ENCODE peak calls at places on chromosome 6, in six cellular contexts. L, T, M, H, R and C are unnamed samples.

GRCh38 chr6:46042355-46042999 is 26.8 kb upstream of the CLIC5 start:
- DNase-seq in M (no peak), H (no peak), R (peak; percentile 55), T (peak; percentile 41), L (peak; percentile 47), C (peak; percentile 25)

GRCh38 chr6:112367655-112368054 is 20.5 kb downstream of the RFPL4B start:
- DNase-seq in T (no peak), H (no peak), L (no peak), R (no peak), M (no peak), C (no peak)

GRCh38 chr6:139965393-139965792 is 590.9 kb upstream of the CITED2 start:
- DNase-seq in M (no peak), L (peak; percentile 68), H (no peak), R (peak; percentile 22), T (no peak), C (no peak)

GRCh38 chr6:21332077-21332476 is 261.5 kb upstream of the SOX4 start:
- DNase-seq in L (no peak), T (peak; percentile 12), R (no peak), M (no peak), H (no peak), C (no peak)

GRCh38 chr6:168051648-168052047 is 27.4 kb downstream of the FRMD1 start:
- DNase-seq in H (no peak), R (no peak), M (no peak), L (no peak), T (no peak), C (no peak)

GRCh38 chr6:41321183-41321582 is 14.2 kb upstream of the NCR2 start:
- DNase-seq in L (no peak), M (no peak), T (no peak), H (no peak), R (no peak), C (no peak)

GRCh38 chr6:121055572-121056163 is 278.6 kb downstream of the TBC1D32 start:
- DNase-seq in T (peak; percentile 35), R (peak; percentile 19), L (peak; percentile 64), H (peak; percentile 19), M (no peak), C (peak; percentile 15)

GRCh38 chr6:137266032-137266586 is 46.9 kb upstream of the IFNGR1 start:
- DNase-seq in L (no peak), H (no peak), R (no peak), T (no peak), M (no peak), C (no peak)

GRCh38 chr6:40877362-40877761 is 161.7 kb downstream of the UNC5CL start:
- DNase-seq in M (no peak), T (no peak), H (no peak), L (no peak), R (no peak), C (no peak)

GRCh38 chr6:158109744-158110143 is 58.3 kb downstream of the SERAC1 start:
- DNase-seq in H (no peak), R (no peak), M (no peak), L (no peak), T (no peak), C (no peak)

GRCh38 chr6:42176981-42177380 is 3.8 kb downstream of the GUCA1A start:
- DNase-seq in R (no peak), M (no peak), H (no peak), T (no peak), L (no peak), C (no peak)

GRCh38 chr6:37700266-37700973 is 2.7 kb upstream of the MDGA1 start:
- DNase-seq in M (no peak), H (no peak), T (no peak), L (no peak), R (no peak), C (no peak)

GRCh38 chr6:74117113-74117512 is 421.1 kb downstream of the CD109 start:
- DNase-seq in T (no peak), L (no peak), H (no peak), M (no peak), R (no peak), C (no peak)

GRCh38 chr6:108937170-108937569 is 88.9 kb downstream of the ARMC2 start:
- DNase-seq in M (no peak), H (no peak), R (no peak), L (no peak), T (no peak), C (no peak)

GRCh38 chr6:137736048-137736846 is 130.8 kb upstream of the TNFAIP3 start:
- DNase-seq in T (peak; percentile 68), M (no peak), L (no peak), R (no peak), H (no peak), C (peak; percentile 51)